ENCODE peak calls at places on chromosomes 7 and 10, in eight cellular contexts. A is Caki2; J is stimulated activated CD8-positive, alpha-beta memory T cell treated with anti-CD3 and anti-CD28 coated beads, Interleukin-12 subunit alpha, Interleukin-12 subunit beta, amount 100 ng/mL, for 1 hour; Q is cardiac fibroblast; K is NCI-H1694; Y is HT1080; O is KBM-7; M is NCI-H510A treated with DMSO at 0.1 percent for 48 hours. N is an unnamed sample.

GRCh38 chr7:40694041-40694809 is 559.4 kb downstream of the SUGCT start:
- DNase-seq in K (no peak), Y (no peak), A (no peak), J (no peak), M (no peak), Q (no peak), O (no peak), N (no peak)

GRCh38 chr10:69845574-69846251 is 44.0 kb downstream of the COL13A1 start:
- DNase-seq in O (no peak), J (no peak), M (peak; percentile 74), A (peak; percentile 70), K (no peak), Q (peak; percentile 70), Y (peak; percentile 82), N (no peak)

GRCh38 chr10:72250666-72251065 is 23.1 kb upstream of the DDIT4 start:
- DNase-seq in A (peak; percentile 31), M (no peak), K (no peak), J (no peak), Q (peak; percentile 93), O (no peak), Y (no peak), N (no peak)

GRCh38 chr10:30862486-30862885 is 169.2 kb downstream of the ZNF438 start:
- DNase-seq in K (no peak), Q (peak; percentile 90), Y (peak; percentile 21), M (no peak), O (no peak), J (no peak), A (peak; percentile 18), N (peak; percentile 91)

GRCh38 chr10:29245476-29245875 is 43.4 kb upstream of the LYZL1 start:
- DNase-seq in Y (no peak), A (no peak), K (no peak), M (no peak), J (no peak), O (no peak), Q (no peak), N (no peak)

GRCh38 chr7:154685564-154685901 is 317.4 kb downstream of the PAXIP1 start:
- DNase-seq in O (no peak), A (no peak), J (no peak), M (no peak), K (no peak), Y (no peak), Q (no peak), N (no peak)

GRCh38 chr10:25130911-25131310 is 43.9 kb upstream of the GPR158 start:
- DNase-seq in J (no peak), Q (peak; percentile 77), A (no peak), K (no peak), O (no peak), M (no peak), Y (peak; percentile 72), N (no peak)

GRCh38 chr7:121624922-121625321 is 228.8 kb upstream of the FAM3C start:
- DNase-seq in J (no peak), M (no peak), Q (peak; percentile 70), A (no peak), K (no peak), O (no peak), Y (peak; percentile 30), N (no peak)

GRCh38 chr7:67551027-67551426 is 554.4 kb downstream of the TYW1 start:
- DNase-seq in A (no peak), O (no peak), Q (no peak), J (no peak), Y (no peak), K (no peak), M (peak; percentile 45), N (no peak)

GRCh38 chr10:102342958-102343357 is 52.5 kb upstream of the NFKB2 start:
- DNase-seq in J (no peak), A (no peak), M (no peak), K (no peak), Y (peak; percentile 91), Q (peak; percentile 73), O (no peak), N (no peak)

GRCh38 chr10:61902448-61903183 is 1.1 kb downstream of the ARID5B start:
- DNase-seq in Y (peak; percentile 61), M (peak; percentile 33), Q (peak; percentile 77), K (no peak), O (peak; percentile 82), J (peak; percentile 51), A (peak; percentile 77), N (no peak)

GRCh38 chr7:156962145-156962544 is 12.6 kb downstream of the NOM1 start:
- DNase-seq in Q (no peak), A (no peak), K (no peak), O (no peak), J (no peak), M (no peak), Y (no peak), N (no peak)

GRCh38 chr7:95317546-95317945 is 6.8 kb downstream of the PON1 start:
- DNase-seq in J (no peak), Q (no peak), A (no peak), M (no peak), O (no peak), K (no peak), Y (no peak), N (no peak)

GRCh38 chr10:30747633-30748032 is 118.1 kb upstream of the LYZL2 start:
- DNase-seq in M (no peak), J (no peak), Y (peak; percentile 60), Q (no peak), A (no peak), K (no peak), O (no peak), N (no peak)

GRCh38 chr7:23260371-23260770 is 13.8 kb downstream of the GPNMB start:
- DNase-seq in Q (no peak), A (no peak), Y (no peak), M (no peak), J (no peak), K (no peak), O (no peak), N (no peak)

GRCh38 chr10:113459672-113460280 is 93.1 kb upstream of the HABP2 start:
- DNase-seq in M (no peak), O (no peak), Q (no peak), K (no peak), Y (no peak), J (no peak), A (no peak), N (no peak)

GRCh38 chr7:82264752-82265305 is 178.7 kb downstream of the CACNA2D1 start:
- DNase-seq in A (no peak), Q (no peak), J (no peak), Y (no peak), M (no peak), K (peak; percentile 92), O (no peak), N (no peak)

GRCh38 chr7:158602905-158603772 is 15.5 kb upstream of the PTPRN2 start:
- DNase-seq in O (no peak), K (no peak), Y (no peak), J (no peak), M (no peak), Q (no peak), A (peak; percentile 40), N (no peak)

GRCh38 chr10:86872757-86873156 is 84.7 kb downstream of the MMRN2 start:
- DNase-seq in K (no peak), J (no peak), O (peak; percentile 92), Y (no peak), M (no peak), Q (peak; percentile 45), A (no peak), N (peak; percentile 19)

GRCh38 chr10:5902511-5903274 is 12.7 kb downstream of the FBH1 start:
- DNase-seq in K (no peak), O (no peak), J (no peak), M (no peak), A (no peak), Q (no peak), Y (no peak), N (no peak)

GRCh38 chr10:123446449-123447156 is 219.6 kb upstream of the GPR26 start:
- DNase-seq in M (no peak), Q (no peak), A (no peak), O (no peak), K (no peak), Y (no peak), J (no peak), N (no peak)

GRCh38 chr10:46556515-46557318 is at the start of gene GPRIN2:
- DNase-seq in O (no peak), K (no peak), J (no peak), Y (no peak), Q (no peak), A (no peak), M (peak; percentile 58), N (no peak)

GRCh38 chr10:131186547-131187253 is 124.8 kb downstream of the TCERG1L start:
- DNase-seq in K (no peak), Q (no peak), A (no peak), Y (no peak), O (no peak), J (no peak), M (no peak), N (no peak)

GRCh38 chr10:132064771-132065437 is 842 bp upstream of the JAKMIP3 start:
- DNase-seq in O (no peak), M (no peak), A (no peak), Y (no peak), K (no peak), Q (no peak), J (no peak), N (no peak)

GRCh38 chr10:70379581-70380176 is 2.7 kb downstream of the LRRC20 start:
- DNase-seq in Q (no peak), Y (no peak), A (no peak), J (no peak), O (peak; percentile 50), K (peak; percentile 27), M (no peak), N (no peak)

GRCh38 chr10:126049741-126050140 is 153.4 kb downstream of the FANK1 start:
- DNase-seq in A (no peak), Y (peak; percentile 71), Q (peak; percentile 84), O (peak; percentile 89), M (no peak), J (no peak), K (no peak), N (peak; percentile 38)

GRCh38 chr10:133251388-133252222 is 13.9 kb downstream of the VENTX start:
- DNase-seq in O (no peak), Q (peak; percentile 17), K (no peak), J (no peak), Y (no peak), M (no peak), A (no peak), N (no peak)

GRCh38 chr7:142884285-142884637 is 1.3 kb downstream of the TRPV6 start:
- DNase-seq in A (no peak), J (no peak), Y (no peak), Q (no peak), O (no peak), M (no peak), K (no peak), N (no peak)

GRCh38 chr7:5709347-5709950 is 72.0 kb downstream of the RNF216 start:
- DNase-seq in Q (no peak), A (no peak), O (no peak), Y (no peak), M (no peak), K (no peak), J (no peak), N (no peak)

GRCh38 chr7:27777662-27778061 is 37.7 kb downstream of the TAX1BP1 start:
- DNase-seq in K (no peak), O (no peak), Y (no peak), M (no peak), J (no peak), Q (no peak), A (no peak), N (no peak)

GRCh38 chr10:36254191-36254590 is 612.1 kb upstream of the FZD8 start:
- DNase-seq in Q (peak; percentile 76), O (no peak), K (no peak), Y (peak; percentile 43), J (no peak), M (no peak), A (peak; percentile 5), N (no peak)

GRCh38 chr10:16933799-16934198 is 116.6 kb upstream of the RSU1 start:
- DNase-seq in J (no peak), Y (no peak), M (no peak), K (no peak), A (no peak), Q (peak; percentile 65), O (no peak), N (no peak)

GRCh38 chr7:55242613-55243012 is 122.5 kb upstream of the LANCL2 start:
- DNase-seq in Q (no peak), K (no peak), O (no peak), A (no peak), J (no peak), M (no peak), Y (peak; percentile 25), N (no peak)

N was measured in GF-D8.